ENCODE peak calls at places on chromosomes 11 and 22, in five cellular contexts. Z, A, K, E and M are unnamed samples.

GRCh38 chr11:824942-825341 is 2.8 kb upstream of the CRACR2B start:
- DNase-seq in Z (no peak), A (no peak), K (no peak), E (no peak), M (no peak)

GRCh38 chr11:23205156-23205871 is 345.0 kb upstream of the CCDC179 start:
- DNase-seq in E (peak; percentile 60), K (no peak), Z (no peak), A (no peak), M (no peak)

GRCh38 chr11:132988381-132988780 is 543.9 kb downstream of the OPCML start:
- DNase-seq in A (no peak), K (no peak), E (no peak), Z (no peak), M (no peak)

GRCh38 chr22:36299295-36299694 is 46.4 kb downstream of the APOL1 start:
- DNase-seq in E (no peak), K (no peak), Z (no peak), A (no peak), M (no peak)

GRCh38 chr22:24208012-24208749 is 26.9 kb downstream of the SUSD2 start:
- DNase-seq in K (no peak), Z (no peak), A (no peak), E (peak; percentile 98), M (peak; percentile 37)

GRCh38 chr11:12126352-12127019 is 16.1 kb downstream of the MICAL2 start:
- DNase-seq in A (no peak), K (no peak), E (peak; percentile 87), Z (no peak), M (no peak)

GRCh38 chr11:20368441-20368840 is 4.9 kb downstream of the HTATIP2 start:
- DNase-seq in Z (no peak), A (no peak), K (no peak), E (no peak), M (no peak)

GRCh38 chr22:23608583-23608982 is 23.5 kb downstream of the DRICH1 start:
- DNase-seq in E (peak; percentile 46), K (no peak), A (no peak), Z (peak; percentile 74), M (no peak)

GRCh38 chr11:42179211-42179610 is 719.8 kb upstream of the LRRC4C start:
- DNase-seq in A (no peak), E (peak; percentile 72), Z (no peak), K (no peak), M (no peak)

GRCh38 chr11:95556342-95557151 is 233.0 kb downstream of the FAM76B start:
- DNase-seq in Z (no peak), K (no peak), E (peak; percentile 27), A (no peak), M (no peak)

GRCh38 chr11:17554487-17554886 is 7.4 kb downstream of the OTOG start:
- DNase-seq in A (no peak), E (no peak), Z (no peak), K (no peak), M (no peak)

GRCh38 chr11:120751550-120751949 is 240.0 kb downstream of the GRIK4 start:
- DNase-seq in K (no peak), E (no peak), A (no peak), Z (no peak), M (no peak)

GRCh38 chr11:70381872-70382842 is 16.2 kb upstream of the CTTN start:
- DNase-seq in K (no peak), Z (no peak), E (peak; percentile 94), A (no peak), M (no peak)

GRCh38 chr11:19253817-19254216 is 13.1 kb upstream of the E2F8 start:
- DNase-seq in Z (no peak), E (no peak), K (no peak), A (no peak), M (no peak)

GRCh38 chr11:117334896-117335295 is 7.2 kb downstream of the CEP164 start:
- DNase-seq in K (no peak), Z (no peak), A (no peak), E (no peak), M (no peak)

GRCh38 chr11:96218901-96219300 is 124.1 kb downstream of the MAML2 start:
- DNase-seq in K (no peak), Z (no peak), E (no peak), A (no peak), M (no peak)

GRCh38 chr22:31618057-31618456 is 44.0 kb downstream of the PISD start:
- DNase-seq in A (no peak), Z (no peak), E (no peak), K (no peak), M (no peak)

GRCh38 chr11:45026835-45027234 is 76.2 kb upstream of the TP53I11 start:
- DNase-seq in A (no peak), Z (no peak), E (no peak), K (no peak), M (no peak)

GRCh38 chr22:26573026-26573662 is 16.8 kb downstream of the TPST2 start:
- DNase-seq in K (no peak), Z (no peak), E (peak; percentile 57), A (no peak), M (no peak)

GRCh38 chr22:48477031-48477721 is 1350.5 kb downstream of the BRD1 start:
- DNase-seq in A (no peak), Z (no peak), E (no peak), K (no peak), M (no peak)

GRCh38 chr11:27860811-27861210 is 160.6 kb upstream of the BDNF start:
- DNase-seq in Z (no peak), E (no peak), K (no peak), A (no peak), M (no peak)

GRCh38 chr11:75031771-75032549 is 43.2 kb downstream of the NEU3 start:
- DNase-seq in A (peak; percentile 59), K (peak; percentile 31), E (peak; percentile 75), Z (peak; percentile 86), M (no peak)

GRCh38 chr11:134069426-134069921 is 602 bp downstream of the JAM3 start:
- DNase-seq in A (peak; percentile 20), K (no peak), E (peak; percentile 46), Z (peak; percentile 70), M (no peak)